ENCODE peak calls at places on chromosomes 16 and 17, in nine cellular contexts. L is GM03348; K is fibroblast of mammary gland; N is cardiac muscle cell; O is AG10803; P is A549; S is mesenchymal stem cell; I is HTR-8/SVneo; J is stimulated activated CD4-positive, alpha-beta T cell treated with anti-CD3 and anti-CD28 coated beads, Interleukin-2, amount 100 ng/mL, for 48 hours. E is an unnamed sample.

GRCh38 chr17:64020068-64020766 is at the start of gene ICAM2:
- DNase-seq in L (no peak), K (no peak), N (no peak), O (no peak), P (no peak), S (no peak), I (no peak), J (peak), E (peak)

GRCh38 chr16:10500582-10500981 is 79.8 kb downstream of the EMP2 start:
- DNase-seq in L (no peak), K (no peak), N (no peak), O (no peak), P (no peak), S (no peak), I (no peak), J (no peak), E (no peak)

GRCh38 chr17:20721151-20721550 is 141.6 kb downstream of the CDRT15L2 start:
- DNase-seq in L (peak), K (peak), N (no peak), O (peak), P (no peak), S (no peak), I (no peak), J (no peak), E (no peak)

GRCh38 chr17:56652608-56653007 is 59.1 kb downstream of the NOG start:
- DNase-seq in L (no peak), K (no peak), N (no peak), O (no peak), P (peak), S (no peak), I (no peak), J (no peak), E (no peak)

GRCh38 chr17:143785-144281 is 6.5 kb downstream of the SCGB1C2 start:
- DNase-seq in L (peak), K (peak), N (peak), O (peak), P (peak), S (peak), I (peak), J (peak), E (no peak)

GRCh38 chr17:39699818-39700147 is at the start of gene ERBB2:
- DNase-seq in L (peak), K (peak), N (peak), O (peak), P (peak), S (peak), I (peak), J (no peak), E (no peak)

GRCh38 chr16:56191807-56192643 is 736 bp downstream of the GNAO1 start:
- DNase-seq in L (no peak), K (no peak), N (no peak), O (no peak), P (no peak), S (no peak), I (no peak), J (no peak), E (no peak)

GRCh38 chr16:86222965-86223551 is 287.3 kb upstream of the FOXF1 start:
- DNase-seq in L (peak), K (peak), N (no peak), O (peak), P (no peak), S (peak), I (no peak), J (no peak), E (no peak)

GRCh38 chr16:89393731-89394406 is 96.5 kb downstream of the ANKRD11 start:
- DNase-seq in L (no peak), K (no peak), N (no peak), O (peak), P (no peak), S (no peak), I (no peak), J (no peak), E (no peak)

GRCh38 chr17:9446528-9446927 is 129.1 kb downstream of the STX8 start:
- DNase-seq in L (no peak), K (no peak), N (no peak), O (no peak), P (no peak), S (no peak), I (no peak), J (no peak), E (no peak)

GRCh38 chr16:55912022-55912421 is 36.8 kb upstream of the CES5A start:
- DNase-seq in L (no peak), K (no peak), N (peak), O (no peak), P (no peak), S (no peak), I (no peak), J (no peak), E (no peak)

GRCh38 chr16:68823401-68823800 is 19.9 kb upstream of the TANGO6 start:
- DNase-seq in L (peak), K (peak), N (no peak), O (peak), P (no peak), S (peak), I (peak), J (no peak), E (no peak)

GRCh38 chr16:58284488-58284887 is 10.3 kb downstream of the PRSS54 start:
- DNase-seq in L (no peak), K (no peak), N (no peak), O (no peak), P (no peak), S (peak), I (no peak), J (no peak), E (no peak)

GRCh38 chr17:46179375-46179999 is 13.7 kb downstream of the KANSL1 start:
- DNase-seq in L (no peak), K (no peak), N (no peak), O (no peak), P (no peak), S (no peak), I (no peak), J (no peak), E (no peak)

GRCh38 chr16:88943741-88944140 is 33.3 kb downstream of the CBFA2T3 start:
- DNase-seq in L (no peak), K (no peak), N (no peak), O (no peak), P (no peak), S (no peak), I (no peak), J (no peak), E (no peak)

GRCh38 chr17:4232168-4232813 is 31.5 kb downstream of the ANKFY1 start:
- DNase-seq in L (peak), K (peak), N (no peak), O (peak), P (no peak), S (peak), I (no peak), J (no peak), E (no peak)

GRCh38 chr16:69566437-69567030 is 768 bp downstream of the NFAT5 start:
- DNase-seq in L (peak), K (peak), N (peak), O (peak), P (peak), S (peak), I (peak), J (peak), E (no peak)

GRCh38 chr16:10637337-10638037 is 57.1 kb upstream of the EMP2 start:
- DNase-seq in L (no peak), K (no peak), N (no peak), O (no peak), P (no peak), S (no peak), I (no peak), J (no peak), E (no peak)

GRCh38 chr16:88376053-88376834 is 6.5 kb upstream of the ZNF469 start:
- DNase-seq in L (no peak), K (no peak), N (no peak), O (no peak), P (no peak), S (no peak), I (no peak), J (no peak), E (no peak)

GRCh38 chr17:38556234-38556633 is 49.5 kb downstream of the SRCIN1 start:
- DNase-seq in L (no peak), K (no peak), N (no peak), O (no peak), P (no peak), S (no peak), I (no peak), J (no peak), E (no peak)

GRCh38 chr16:66588981-66589713 is 9.9 kb downstream of the CMTM2 start:
- DNase-seq in L (peak), K (peak), N (no peak), O (no peak), P (peak), S (peak), I (peak), J (peak), E (no peak)

GRCh38 chr17:68462381-68463210 is 5.3 kb upstream of the WIPI1 start:
- DNase-seq in L (peak), K (peak), N (peak), O (peak), P (peak), S (peak), I (peak), J (peak), E (no peak)

GRCh38 chr17:73720187-73720834 is 76.1 kb upstream of the SDK2 start:
- DNase-seq in L (no peak), K (no peak), N (peak), O (no peak), P (no peak), S (no peak), I (no peak), J (peak), E (no peak)

GRCh38 chr17:37516131-37516561 is 26.5 kb downstream of the DUSP14 start:
- DNase-seq in L (peak), K (no peak), N (peak), O (peak), P (no peak), S (peak), I (peak), J (no peak), E (no peak)